ENCODE peak calls at places on chromosomes 4 and X, in five cellular contexts. P, K, C, S and G are unnamed samples.

GRCh38 chr4:110671679-110672078 is 48.8 kb upstream of the PITX2 start:
- DNase-seq in C (no peak), K (no peak), P (no peak), S (no peak), G (no peak)

GRCh38 chrX:19683817-19684216 is 168.5 kb upstream of the MAP3K15 start:
- DNase-seq in K (no peak), S (peak; percentile 24), P (no peak), C (no peak), G (no peak)

GRCh38 chr4:74487771-74488170 is 42.8 kb downstream of the AREG start:
- DNase-seq in C (no peak), K (no peak), P (no peak), S (no peak), G (no peak)

GRCh38 chrX:139750390-139750789 is 42.4 kb upstream of the MCF2 start:
- DNase-seq in K (peak; percentile 51), S (no peak), P (no peak), C (peak; percentile 2), G (no peak)

GRCh38 chrX:130669233-130669632 is 233.8 kb downstream of the ENOX2 start:
- DNase-seq in S (no peak), P (no peak), C (peak; percentile 72), K (peak; percentile 77), G (no peak)

GRCh38 chr4:169144061-169144600 is 126.6 kb downstream of the SH3RF1 start:
- DNase-seq in K (no peak), P (no peak), C (no peak), S (no peak), G (no peak)

GRCh38 chrX:48531359-48531954 is 8.1 kb upstream of the TBC1D25 start:
- DNase-seq in K (peak; percentile 76), S (no peak), C (peak; percentile 69), P (no peak), G (no peak)

GRCh38 chr4:137454767-137455166 is 77.5 kb downstream of the PCDH18 start:
- DNase-seq in S (no peak), K (no peak), C (no peak), P (no peak), G (no peak)

GRCh38 chrX:45751156-45751555 is 550.5 kb upstream of the DIPK2B start:
- DNase-seq in K (peak; percentile 54), C (no peak), S (no peak), P (no peak), G (no peak)

GRCh38 chr4:40838742-40839141 is 89.0 kb downstream of the NSUN7 start:
- DNase-seq in S (no peak), P (no peak), C (peak; percentile 6), K (no peak), G (no peak)

GRCh38 chr4:121114756-121115155 is 42.4 kb upstream of the NDNF start:
- DNase-seq in P (no peak), K (no peak), C (no peak), S (no peak), G (no peak)

GRCh38 chrX:148658115-148658725 is 157.8 kb downstream of the AFF2 start:
- DNase-seq in P (no peak), S (no peak), K (no peak), C (no peak), G (no peak)